ENCODE peak calls at places on chromosomes 4 and X, in five cellular contexts. H is H1, Y is IMR-90, K is H9, Q is mesenchymal stem cell. A is an unnamed sample.
A peak's percentile ranks its signal among the peaks of the same experiment; 100 is the strongest.

GRCh38 chrX:136273986-136274385 is 22.8 kb upstream of the MAP7D3 start:
- DNase-seq in H (no peak), Y (no peak), K (no peak), Q (no peak), A (no peak)

GRCh38 chrX:1074755-1075154 is 137.7 kb downstream of the CRLF2 start:
- DNase-seq in H (no peak), Y (no peak), K (no peak), Q (no peak), A (no peak)

GRCh38 chr4:132530846-132531245 is 618.2 kb upstream of the PCDH10 start:
- DNase-seq in H (no peak), Y (no peak), K (no peak), Q (peak; percentile 67), A (peak; percentile 56)

GRCh38 chrX:39985116-39985515 is 112.6 kb downstream of the BCOR start:
- DNase-seq in H (no peak), Y (no peak), K (no peak), Q (no peak), A (no peak)

GRCh38 chrX:29233592-29234179 is 646.4 kb downstream of the IL1RAPL1 start:
- DNase-seq in H (no peak), Y (no peak), K (no peak), Q (no peak), A (no peak)

GRCh38 chrX:151752847-151753246 is 18.3 kb downstream of the CNGA2 start:
- DNase-seq in H (no peak), Y (no peak), K (no peak), Q (no peak), A (no peak)

GRCh38 chr4:26181616-26182015 is 139.2 kb upstream of the RBPJ start:
- DNase-seq in H (no peak), Y (peak; percentile 77), K (no peak), Q (no peak), A (no peak)

GRCh38 chr4:17060230-17060629 is 161.8 kb upstream of the LDB2 start:
- DNase-seq in H (no peak), Y (no peak), K (no peak), Q (no peak), A (no peak)

GRCh38 chrX:122220644-122221373 is 963.3 kb upstream of the GRIA3 start:
- DNase-seq in H (peak; percentile 73), Y (no peak), K (peak; percentile 95), Q (no peak), A (peak; percentile 73)

GRCh38 chr4:48795108-48795507 is 15.0 kb upstream of the FRYL start:
- DNase-seq in H (no peak), Y (no peak), K (no peak), Q (no peak), A (no peak)

GRCh38 chr4:173535165-173535737 is 5.2 kb upstream of the HAND2 start:
- DNase-seq in H (no peak), Y (no peak), K (no peak), Q (peak; percentile 37), A (no peak)

GRCh38 chr4:13126976-13127910 is 356.9 kb downstream of the RAB28 start:
- DNase-seq in H (no peak), Y (no peak), K (no peak), Q (no peak), A (no peak)

GRCh38 chr4:157664726-157665125 is 444.2 kb downstream of the GRIA2 start:
- DNase-seq in H (no peak), Y (peak; percentile 12), K (no peak), Q (peak; percentile 34), A (peak; percentile 26)

GRCh38 chrX:103253608-103254007 is 1.3 kb downstream of the TCEAL8 start:
- DNase-seq in H (no peak), Y (no peak), K (no peak), Q (peak; percentile 22), A (peak; percentile 70)

GRCh38 chrX:143635915-143636314 is at the start of gene SLITRK4:
- DNase-seq in H (peak; percentile 49), Y (no peak), K (peak; percentile 82), Q (peak; percentile 73), A (peak; percentile 95)

GRCh38 chr4:141220271-141220654 is 432 bp upstream of the ZNF330 start:
- DNase-seq in H (no peak), Y (no peak), K (peak; percentile 36), Q (no peak), A (peak; percentile 22)

GRCh38 chr4:142817442-142817841 is 28.7 kb downstream of the INPP4B start:
- DNase-seq in H (no peak), Y (peak; percentile 88), K (no peak), Q (peak; percentile 48), A (peak; percentile 24)

GRCh38 chr4:26372525-26373172 is 51.8 kb downstream of the RBPJ start:
- DNase-seq in H (no peak), Y (peak; percentile 77), K (no peak), Q (peak; percentile 92), A (peak; percentile 53)

GRCh38 chrX:48938721-48939416 is 18.5 kb downstream of the OTUD5 start:
- DNase-seq in H (no peak), Y (no peak), K (no peak), Q (no peak), A (no peak)

GRCh38 chr4:38669233-38669632 is 5.2 kb downstream of the KLF3 start:
- DNase-seq in H (no peak), Y (no peak), K (no peak), Q (peak; percentile 46), A (peak; percentile 53)

GRCh38 chrX:318068-318738 is 393 bp downstream of the GTPBP6 start:
- DNase-seq in H (peak; percentile 99), Y (peak; percentile 97), K (peak; percentile 100), Q (peak; percentile 99), A (peak; percentile 100)

GRCh38 chr4:10098770-10099139 is 17.8 kb downstream of the WDR1 start:
- DNase-seq in H (no peak), Y (peak; percentile 80), K (no peak), Q (peak; percentile 74), A (no peak)

GRCh38 chr4:141658316-141658715 is 21.9 kb downstream of the IL15 start:
- DNase-seq in H (no peak), Y (no peak), K (no peak), Q (no peak), A (no peak)

GRCh38 chrX:27680726-27681125 is 90.6 kb downstream of the DCAF8L2 start:
- DNase-seq in H (no peak), Y (peak; percentile 56), K (no peak), Q (peak; percentile 0), A (no peak)

GRCh38 chr4:96145671-96146070 is 305.8 kb downstream of the PDHA2 start:
- DNase-seq in H (no peak), Y (no peak), K (no peak), Q (peak; percentile 45), A (no peak)

GRCh38 chr4:180422989-180423766 is 1820.0 kb upstream of the TENM3 start:
- DNase-seq in H (no peak), Y (no peak), K (no peak), Q (no peak), A (no peak)

GRCh38 chrX:104195489-104196084 is 29.3 kb downstream of the FAM199X start:
- DNase-seq in H (no peak), Y (peak; percentile 25), K (no peak), Q (peak; percentile 44), A (peak; percentile 16)

GRCh38 chr4:52984469-52984868 is 122.4 kb downstream of the RASL11B start:
- DNase-seq in H (no peak), Y (peak; percentile 60), K (no peak), Q (peak; percentile 56), A (no peak)

GRCh38 chr4:40157444-40157843 is 39.4 kb upstream of the RHOH start:
- DNase-seq in H (no peak), Y (no peak), K (no peak), Q (peak; percentile 16), A (no peak)

GRCh38 chr4:148094149-148094548 is 348.1 kb downstream of the NR3C2 start:
- DNase-seq in H (no peak), Y (no peak), K (no peak), Q (no peak), A (no peak)

GRCh38 chrX:356385-357034 is 30.2 kb downstream of the PPP2R3B start:
- DNase-seq in H (no peak), Y (peak; percentile 64), K (no peak), Q (peak; percentile 53), A (no peak)

GRCh38 chrX:9316096-9316495 is 148.8 kb upstream of the TBL1X start:
- DNase-seq in H (no peak), Y (no peak), K (no peak), Q (peak; percentile 72), A (no peak)

GRCh38 chr4:6937748-6938147 is 28.1 kb downstream of the TBC1D14 start:
- DNase-seq in H (no peak), Y (no peak), K (no peak), Q (no peak), A (no peak)

GRCh38 chrX:123731258-123731986 is 1.4 kb downstream of the THOC2 start:
- DNase-seq in H (no peak), Y (peak; percentile 15), K (no peak), Q (peak; percentile 42), A (peak; percentile 33)

GRCh38 chr4:38366997-38367396 is 297.0 kb upstream of the KLF3 start:
- DNase-seq in H (no peak), Y (no peak), K (no peak), Q (no peak), A (no peak)

DNA sequence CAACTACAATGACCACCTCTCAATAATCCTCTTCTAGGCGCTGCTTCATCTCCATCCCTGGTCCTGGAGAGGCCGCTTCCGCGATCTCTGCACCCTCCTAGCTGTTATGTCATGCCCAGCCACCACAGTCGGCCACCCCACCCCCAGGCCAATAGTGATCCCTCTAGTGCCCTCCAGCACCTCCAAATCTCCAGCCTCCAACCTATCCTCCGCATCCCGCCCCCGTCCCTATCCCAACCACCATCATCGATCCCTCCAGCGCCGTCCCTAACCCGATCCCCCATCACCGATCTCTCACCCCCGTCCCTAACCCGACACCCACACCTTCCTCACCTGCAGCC is 856 bp downstream of the NKRF start:
- DNase-seq in H (no peak), Y (no peak), K (no peak), Q (peak; percentile 3), A (no peak)
- H3K4ac ChIP-seq in H (no peak overlapping the region), Y (peak overlapping the region; percentile 54), K (no peak overlapping the region), Q (no peak overlapping the region), A (no peak overlapping the region)

DNA sequence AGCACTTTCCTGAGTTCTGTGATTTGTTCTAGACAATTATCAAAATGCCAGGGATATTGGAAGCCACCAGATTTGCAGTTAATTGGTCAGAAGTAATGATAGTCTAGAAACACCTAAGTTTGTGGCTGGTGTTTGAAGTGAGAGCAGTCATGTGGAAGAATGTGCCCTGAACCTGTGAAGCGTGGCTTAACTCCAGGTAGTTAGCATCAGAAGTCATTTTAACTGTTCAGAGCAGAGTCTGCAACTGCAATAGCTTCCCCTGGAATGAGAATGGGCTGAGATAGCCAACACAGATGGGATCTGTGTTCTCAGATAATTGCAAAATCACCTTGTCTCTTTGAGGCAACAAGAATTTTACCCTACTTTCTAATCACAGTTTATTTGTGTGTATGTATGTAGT is 255.1 kb upstream of the GK2 start:
- DNase-seq in H (no peak), Y (no peak), K (no peak), Q (no peak), A (no peak)
- H3K18ac ChIP-seq in H (no peak overlapping the region), Y (no peak overlapping the region), K (no peak overlapping the region), Q (no peak overlapping the region), A (no peak overlapping the region)

GRCh38 chr4:4386736-4387392 is at the start of gene NSG1:
- DNase-seq in H (no peak), Y (peak; percentile 18), K (no peak), Q (peak; percentile 48), A (no peak)
- H3K27me3 ChIP-seq in H (peaks cover 8% of the 10 kb centered on the region), Y (peaks cover 81% of the 10 kb centered on the region), K (peaks cover 2% of the 10 kb centered on the region), Q (peaks cover 84% of the 10 kb centered on the region), A (peaks cover 18% of the 10 kb centered on the region)

DNA sequence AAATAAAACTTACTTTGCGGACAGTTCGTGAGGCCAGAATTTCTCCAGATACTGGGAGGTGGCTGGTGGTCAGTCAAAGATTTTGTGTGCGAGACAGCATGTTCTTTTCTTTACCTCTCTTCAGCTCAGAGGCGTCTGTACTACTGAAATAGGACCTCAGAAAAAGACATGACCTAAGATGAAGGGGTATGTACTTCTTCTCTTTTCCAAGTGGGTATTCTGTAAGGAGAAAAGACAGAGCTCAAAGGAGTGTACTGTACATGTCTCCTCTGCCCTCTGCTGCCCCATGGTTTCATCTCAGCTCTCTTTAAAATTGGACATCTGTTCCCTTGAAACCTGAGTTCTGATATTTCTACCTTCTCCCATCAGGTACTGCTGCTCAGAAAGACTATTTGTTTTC is 38.1 kb downstream of the SEPTIN11 start:
- DNase-seq in H (no peak), Y (no peak), K (no peak), Q (no peak), A (no peak)
- H3K4ac ChIP-seq in H (no peak overlapping the region), Y (peak overlapping the region; percentile 89), K (no peak overlapping the region), Q (no peak overlapping the region), A (peak overlapping the region; percentile 12)